ENCODE peak calls at places on chromosome 6, in eight cellular contexts. One of them, this sample, is unnamed.

GRCh38 chr6:22380236-22380635 is 83.4 kb upstream of the PRL start:
- DNase-seq in GM23248: no peak
- DNase-seq in nephron progenitor cell: no peak
- DNase-seq in GM12892: no peak
- DNase-seq in right lobe of liver: no peak
- DNase-seq in endodermal cell: no peak
- DNase-seq in T-helper 1 cell: no peak
- DNase-seq in activated gamma-delta T cell treated with Interleukin-2 at 50 U/mL for 16 hours: no peak
- DNase-seq in this sample: no peak

GRCh38 chr6:91358986-91359385 is 772.1 kb upstream of the MAP3K7 start:
- DNase-seq in GM23248: no peak
- DNase-seq in nephron progenitor cell: no peak
- DNase-seq in GM12892: no peak
- DNase-seq in right lobe of liver: no peak
- DNase-seq in endodermal cell: no peak
- DNase-seq in T-helper 1 cell: no peak
- DNase-seq in activated gamma-delta T cell treated with Interleukin-2 at 50 U/mL for 16 hours: no peak
- DNase-seq in this sample: no peak

GRCh38 chr6:136103763-136104311 is 146.3 kb downstream of the MTFR2 start:
- DNase-seq in GM23248: peak
- DNase-seq in nephron progenitor cell: no peak
- DNase-seq in GM12892: no peak
- DNase-seq in right lobe of liver: peak
- DNase-seq in endodermal cell: peak
- DNase-seq in T-helper 1 cell: no peak
- DNase-seq in activated gamma-delta T cell treated with Interleukin-2 at 50 U/mL for 16 hours: no peak
- DNase-seq in this sample: no peak

GRCh38 chr6:15608406-15608805 is 54.4 kb downstream of the DTNBP1 start:
- DNase-seq in GM23248: peak
- DNase-seq in nephron progenitor cell: no peak
- DNase-seq in GM12892: no peak
- DNase-seq in right lobe of liver: no peak
- DNase-seq in endodermal cell: no peak
- DNase-seq in T-helper 1 cell: no peak
- DNase-seq in activated gamma-delta T cell treated with Interleukin-2 at 50 U/mL for 16 hours: no peak
- DNase-seq in this sample: peak

GRCh38 chr6:6829872-6830683 is 241.6 kb downstream of the LY86 start:
- DNase-seq in GM23248: no peak
- DNase-seq in nephron progenitor cell: no peak
- DNase-seq in GM12892: no peak
- DNase-seq in right lobe of liver: no peak
- DNase-seq in endodermal cell: no peak
- DNase-seq in T-helper 1 cell: no peak
- DNase-seq in activated gamma-delta T cell treated with Interleukin-2 at 50 U/mL for 16 hours: no peak
- DNase-seq in this sample: no peak

GRCh38 chr6:169654590-169655391 is 47.0 kb downstream of the WDR27 start:
- DNase-seq in GM23248: no peak
- DNase-seq in nephron progenitor cell: peak
- DNase-seq in GM12892: peak
- DNase-seq in right lobe of liver: peak
- DNase-seq in endodermal cell: no peak
- DNase-seq in T-helper 1 cell: peak
- DNase-seq in activated gamma-delta T cell treated with Interleukin-2 at 50 U/mL for 16 hours: peak
- DNase-seq in this sample: peak

GRCh38 chr6:79410806-79411205 is 126.4 kb downstream of the LCA5 start:
- DNase-seq in GM23248: no peak
- DNase-seq in nephron progenitor cell: no peak
- DNase-seq in GM12892: no peak
- DNase-seq in right lobe of liver: no peak
- DNase-seq in endodermal cell: no peak
- DNase-seq in T-helper 1 cell: no peak
- DNase-seq in activated gamma-delta T cell treated with Interleukin-2 at 50 U/mL for 16 hours: no peak
- DNase-seq in this sample: no peak

GRCh38 chr6:2103644-2104523 is 141.5 kb downstream of the GMDS start:
- DNase-seq in GM23248: peak
- DNase-seq in nephron progenitor cell: no peak
- DNase-seq in GM12892: no peak
- DNase-seq in right lobe of liver: peak
- DNase-seq in endodermal cell: no peak
- DNase-seq in T-helper 1 cell: no peak
- DNase-seq in activated gamma-delta T cell treated with Interleukin-2 at 50 U/mL for 16 hours: no peak
- DNase-seq in this sample: peak

GRCh38 chr6:88730602-88731001 is 232.8 kb downstream of the RNGTT start:
- DNase-seq in GM23248: peak
- DNase-seq in nephron progenitor cell: no peak
- DNase-seq in GM12892: no peak
- DNase-seq in right lobe of liver: no peak
- DNase-seq in endodermal cell: peak
- DNase-seq in T-helper 1 cell: no peak
- DNase-seq in activated gamma-delta T cell treated with Interleukin-2 at 50 U/mL for 16 hours: no peak
- DNase-seq in this sample: peak

GRCh38 chr6:150230877-150231428 is 88.1 kb downstream of the PPP1R14C start:
- DNase-seq in GM23248: no peak
- DNase-seq in nephron progenitor cell: no peak
- DNase-seq in GM12892: no peak
- DNase-seq in right lobe of liver: no peak
- DNase-seq in endodermal cell: no peak
- DNase-seq in T-helper 1 cell: no peak
- DNase-seq in activated gamma-delta T cell treated with Interleukin-2 at 50 U/mL for 16 hours: no peak
- DNase-seq in this sample: peak

GRCh38 chr6:119620846-119621570 is 271.4 kb upstream of the MAN1A1 start:
- DNase-seq in GM23248: peak
- DNase-seq in nephron progenitor cell: no peak
- DNase-seq in GM12892: no peak
- DNase-seq in right lobe of liver: no peak
- DNase-seq in endodermal cell: no peak
- DNase-seq in T-helper 1 cell: no peak
- DNase-seq in activated gamma-delta T cell treated with Interleukin-2 at 50 U/mL for 16 hours: no peak
- DNase-seq in this sample: peak

GRCh38 chr6:7604003-7604402 is 14.0 kb downstream of the SNRNP48 start:
- DNase-seq in GM23248: no peak
- DNase-seq in nephron progenitor cell: no peak
- DNase-seq in GM12892: no peak
- DNase-seq in right lobe of liver: no peak
- DNase-seq in endodermal cell: no peak
- DNase-seq in T-helper 1 cell: no peak
- DNase-seq in activated gamma-delta T cell treated with Interleukin-2 at 50 U/mL for 16 hours: no peak
- DNase-seq in this sample: peak

GRCh38 chr6:14029605-14030004 is 88.0 kb upstream of the CD83 start:
- DNase-seq in GM23248: no peak
- DNase-seq in nephron progenitor cell: no peak
- DNase-seq in GM12892: no peak
- DNase-seq in right lobe of liver: no peak
- DNase-seq in endodermal cell: no peak
- DNase-seq in T-helper 1 cell: no peak
- DNase-seq in activated gamma-delta T cell treated with Interleukin-2 at 50 U/mL for 16 hours: no peak
- DNase-seq in this sample: no peak

GRCh38 chr6:151536280-151536534 is 42.4 kb downstream of the CCDC170 start:
- DNase-seq in GM23248: no peak
- DNase-seq in nephron progenitor cell: no peak
- DNase-seq in GM12892: no peak
- DNase-seq in right lobe of liver: no peak
- DNase-seq in endodermal cell: no peak
- DNase-seq in T-helper 1 cell: no peak
- DNase-seq in activated gamma-delta T cell treated with Interleukin-2 at 50 U/mL for 16 hours: no peak
- DNase-seq in this sample: no peak

GRCh38 chr6:145815351-145815772 is 767 bp upstream of the FBXO30 start:
- DNase-seq in GM23248: peak
- DNase-seq in nephron progenitor cell: peak
- DNase-seq in GM12892: no peak
- DNase-seq in right lobe of liver: peak
- DNase-seq in endodermal cell: no peak
- DNase-seq in T-helper 1 cell: peak
- DNase-seq in activated gamma-delta T cell treated with Interleukin-2 at 50 U/mL for 16 hours: no peak
- DNase-seq in this sample: no peak

GRCh38 chr6:132511159-132511835 is 1.6 kb downstream of the STX7 start:
- DNase-seq in GM23248: peak
- DNase-seq in nephron progenitor cell: no peak
- DNase-seq in GM12892: no peak
- DNase-seq in right lobe of liver: no peak
- DNase-seq in endodermal cell: no peak
- DNase-seq in T-helper 1 cell: no peak
- DNase-seq in activated gamma-delta T cell treated with Interleukin-2 at 50 U/mL for 16 hours: no peak
- DNase-seq in this sample: peak

GRCh38 chr6:10393544-10394225 is 21.2 kb downstream of the TFAP2A start:
- DNase-seq in GM23248: no peak
- DNase-seq in nephron progenitor cell: no peak
- DNase-seq in GM12892: no peak
- DNase-seq in right lobe of liver: no peak
- DNase-seq in endodermal cell: no peak
- DNase-seq in T-helper 1 cell: no peak
- DNase-seq in activated gamma-delta T cell treated with Interleukin-2 at 50 U/mL for 16 hours: no peak
- DNase-seq in this sample: no peak

GRCh38 chr6:44304282-44305199 is 8.6 kb downstream of the AARS2 start:
- DNase-seq in GM23248: peak
- DNase-seq in nephron progenitor cell: peak
- DNase-seq in GM12892: peak
- DNase-seq in right lobe of liver: no peak
- DNase-seq in endodermal cell: peak
- DNase-seq in T-helper 1 cell: peak
- DNase-seq in activated gamma-delta T cell treated with Interleukin-2 at 50 U/mL for 16 hours: peak
- DNase-seq in this sample: peak

GRCh38 chr6:16543491-16543890 is 217.8 kb downstream of the ATXN1 start:
- DNase-seq in GM23248: no peak
- DNase-seq in nephron progenitor cell: no peak
- DNase-seq in GM12892: no peak
- DNase-seq in right lobe of liver: no peak
- DNase-seq in endodermal cell: no peak
- DNase-seq in T-helper 1 cell: no peak
- DNase-seq in activated gamma-delta T cell treated with Interleukin-2 at 50 U/mL for 16 hours: no peak
- DNase-seq in this sample: no peak

GRCh38 chr6:14040042-14040441 is 77.5 kb upstream of the CD83 start:
- DNase-seq in GM23248: no peak
- DNase-seq in nephron progenitor cell: no peak
- DNase-seq in GM12892: no peak
- DNase-seq in right lobe of liver: no peak
- DNase-seq in endodermal cell: no peak
- DNase-seq in T-helper 1 cell: no peak
- DNase-seq in activated gamma-delta T cell treated with Interleukin-2 at 50 U/mL for 16 hours: no peak
- DNase-seq in this sample: no peak

GRCh38 chr6:41500561-41500960 is 45.6 kb upstream of the FOXP4 start:
- DNase-seq in GM23248: no peak
- DNase-seq in nephron progenitor cell: no peak
- DNase-seq in GM12892: no peak
- DNase-seq in right lobe of liver: no peak
- DNase-seq in endodermal cell: no peak
- DNase-seq in T-helper 1 cell: no peak
- DNase-seq in activated gamma-delta T cell treated with Interleukin-2 at 50 U/mL for 16 hours: no peak
- DNase-seq in this sample: no peak

GRCh38 chr6:141056945-141057635 is 1075.6 kb upstream of the GJE1 start:
- DNase-seq in GM23248: no peak
- DNase-seq in nephron progenitor cell: no peak
- DNase-seq in GM12892: no peak
- DNase-seq in right lobe of liver: no peak
- DNase-seq in endodermal cell: no peak
- DNase-seq in T-helper 1 cell: no peak
- DNase-seq in activated gamma-delta T cell treated with Interleukin-2 at 50 U/mL for 16 hours: no peak
- DNase-seq in this sample: no peak

GRCh38 chr6:36616888-36617521 is 22.8 kb downstream of the SRSF3 start:
- DNase-seq in GM23248: peak
- DNase-seq in nephron progenitor cell: no peak
- DNase-seq in GM12892: no peak
- DNase-seq in right lobe of liver: peak
- DNase-seq in endodermal cell: no peak
- DNase-seq in T-helper 1 cell: no peak
- DNase-seq in activated gamma-delta T cell treated with Interleukin-2 at 50 U/mL for 16 hours: no peak
- DNase-seq in this sample: peak

GRCh38 chr6:17281100-17281496 is at the start of gene RBM24:
- DNase-seq in GM23248: peak
- DNase-seq in nephron progenitor cell: peak
- DNase-seq in GM12892: no peak
- DNase-seq in right lobe of liver: peak
- DNase-seq in endodermal cell: peak
- DNase-seq in T-helper 1 cell: no peak
- DNase-seq in activated gamma-delta T cell treated with Interleukin-2 at 50 U/mL for 16 hours: no peak
- DNase-seq in this sample: peak

GRCh38 chr6:43966806-43967575 is 160.3 kb downstream of the MRPL14 start:
- DNase-seq in GM23248: no peak
- DNase-seq in nephron progenitor cell: no peak
- DNase-seq in GM12892: no peak
- DNase-seq in right lobe of liver: no peak
- DNase-seq in endodermal cell: no peak
- DNase-seq in T-helper 1 cell: no peak
- DNase-seq in activated gamma-delta T cell treated with Interleukin-2 at 50 U/mL for 16 hours: no peak
- DNase-seq in this sample: no peak

This sample was measured in epithelial cell of esophagus.